ENCODE peak calls at places on chromosomes 2 and 18, in five cellular contexts. F is GM12878, X is K562, I is ovary, K is A549. E is an unnamed sample.

GRCh38 chr2:105754011-105754410 is 9.3 kb downstream of the NCK2 start:
- DNase-seq in X (no peak), K (no peak), I (no peak), F (no peak), E (no peak)

GRCh38 chr2:79619976-79620375 is 107.1 kb downstream of the CTNNA2 start:
- DNase-seq in K (no peak), I (no peak), F (no peak), X (no peak), E (no peak)

GRCh38 chr2:100237770-100238169 is 84.5 kb downstream of the LONRF2 start:
- DNase-seq in I (no peak), K (no peak), F (no peak), X (peak), E (peak)

GRCh38 chr2:20264629-20265028 is 39.7 kb upstream of the SDC1 start:
- DNase-seq in K (no peak), F (no peak), I (no peak), X (no peak), E (no peak)

GRCh38 chr2:174510583-174511189 is 23.9 kb upstream of the GPR155 start:
- DNase-seq in K (peak), F (no peak), X (no peak), I (no peak), E (peak)

GRCh38 chr2:69645926-69646325 is 2.4 kb upstream of the AAK1 start:
- DNase-seq in F (no peak), K (no peak), X (no peak), I (no peak), E (no peak)

GRCh38 chr18:37438417-37439180 is 127.0 kb downstream of the CELF4 start:
- DNase-seq in F (no peak), X (no peak), I (no peak), K (no peak), E (no peak)

GRCh38 chr2:54665436-54665856 is 58.0 kb upstream of the EML6 start:
- DNase-seq in X (peak), K (peak), F (no peak), I (peak), E (peak)

GRCh38 chr2:73243884-73244570 is 9.9 kb downstream of the CCT7 start:
- DNase-seq in I (no peak), X (no peak), F (no peak), K (no peak), E (peak)

GRCh38 chr2:43086451-43087221 is 139.8 kb downstream of the ZFP36L2 start:
- DNase-seq in K (peak), X (no peak), I (peak), F (no peak), E (no peak)

GRCh38 chr2:12424219-12424618 is 292.5 kb upstream of the TRIB2 start:
- DNase-seq in I (peak), X (no peak), K (no peak), F (no peak), E (no peak)

GRCh38 chr2:36451512-36451911 is 95.9 kb downstream of the CRIM1 start:
- DNase-seq in I (no peak), X (peak), K (no peak), F (no peak), E (peak)

GRCh38 chr2:218777276-218777990 is 4.5 kb upstream of the CYP27A1 start:
- DNase-seq in F (no peak), X (no peak), I (no peak), K (no peak), E (no peak)

GRCh38 chr2:176902454-176902853 is 310.1 kb upstream of the HNRNPA3 start:
- DNase-seq in I (no peak), F (no peak), X (no peak), K (no peak), E (no peak)

GRCh38 chr18:35964319-35964718 is 8.2 kb upstream of the RMP24 start:
- DNase-seq in F (no peak), I (no peak), K (no peak), X (no peak), E (no peak)

GRCh38 chr2:10661846-10662245 is 27.9 kb downstream of the NOL10 start:
- DNase-seq in K (no peak), F (no peak), X (no peak), I (no peak), E (no peak)

GRCh38 chr2:71898375-71898774 is 249.3 kb downstream of the CYP26B1 start:
- DNase-seq in K (no peak), X (no peak), I (no peak), F (no peak), E (no peak)

GRCh38 chr2:5035134-5035533 is 657.0 kb upstream of the SOX11 start:
- DNase-seq in F (no peak), K (no peak), I (no peak), X (no peak), E (no peak)

GRCh38 chr2:28168376-28168775 is 224.3 kb upstream of the FOSL2 start:
- DNase-seq in I (no peak), X (no peak), K (no peak), F (no peak), E (no peak)

GRCh38 chr2:172736419-172737174 is 952 bp downstream of the RAPGEF4 start:
- DNase-seq in X (no peak), F (no peak), I (no peak), K (no peak), E (no peak)

GRCh38 chr2:42031783-42032620 is 15.8 kb upstream of the PKDCC start:
- DNase-seq in I (no peak), F (no peak), X (no peak), K (no peak), E (no peak)

GRCh38 chr2:219249203-219249980 is 3.7 kb upstream of the TUBA4B start:
- DNase-seq in K (peak), F (peak), X (no peak), I (peak), E (peak)

GRCh38 chr2:129396980-129397599 is 582.4 kb upstream of the RAB6C start:
- DNase-seq in X (peak), F (peak), I (no peak), K (peak), E (peak)

GRCh38 chr2:888211-888801 is 62.3 kb upstream of the SNTG2 start:
- DNase-seq in I (no peak), K (no peak), X (no peak), F (no peak), E (no peak)

GRCh38 chr2:82837588-82838304 is 1621.3 kb downstream of the SUCLG1 start:
- DNase-seq in X (no peak), K (peak), I (no peak), F (no peak), E (peak)

GRCh38 chr18:51278045-51278649 is 80.7 kb upstream of the MEX3C start:
- DNase-seq in X (peak), F (no peak), I (no peak), K (peak), E (peak)

GRCh38 chr2:175805442-175806114 is 196.5 kb downstream of the LNPK start:
- DNase-seq in F (no peak), I (no peak), K (no peak), X (no peak), E (no peak)

GRCh38 chr2:206392118-206392517 is 51.2 kb upstream of the ADAM23 start:
- DNase-seq in F (no peak), X (peak), K (peak), I (no peak), E (peak)

GRCh38 chr18:12659904-12660605 is 2.1 kb upstream of the SPIRE1 start:
- DNase-seq in F (no peak), K (peak), I (peak), X (peak), E (peak)

GRCh38 chr2:86476918-86477317 is 35.7 kb downstream of the KDM3A start:
- DNase-seq in K (no peak), I (no peak), X (no peak), F (no peak), E (peak)

GRCh38 chr18:12086249-12086648 is 7.4 kb upstream of the ANKRD62 start:
- DNase-seq in X (no peak), I (no peak), F (no peak), K (no peak), E (no peak)

GRCh38 chr2:15688924-15689568 is 97.4 kb downstream of the DDX1 start:
- DNase-seq in F (no peak), K (no peak), I (no peak), X (no peak), E (no peak)

GRCh38 chr18:62037989-62038778 is 145.4 kb upstream of the RNF152 start:
- DNase-seq in X (no peak), F (no peak), K (no peak), I (no peak), E (no peak)

GRCh38 chr18:61892683-61893303 is at the start of gene RNF152:
- DNase-seq in F (no peak), X (no peak), I (peak), K (no peak), E (no peak)

GRCh38 chr18:63285332-63285731 is 34.2 kb downstream of the BCL2 start:
- DNase-seq in K (no peak), I (no peak), F (peak), X (no peak), E (no peak)
- TF ChIP-seq POLR2A in K (no peak), I (no peak), F (peak), X (no peak), E (no peak)

DNA sequence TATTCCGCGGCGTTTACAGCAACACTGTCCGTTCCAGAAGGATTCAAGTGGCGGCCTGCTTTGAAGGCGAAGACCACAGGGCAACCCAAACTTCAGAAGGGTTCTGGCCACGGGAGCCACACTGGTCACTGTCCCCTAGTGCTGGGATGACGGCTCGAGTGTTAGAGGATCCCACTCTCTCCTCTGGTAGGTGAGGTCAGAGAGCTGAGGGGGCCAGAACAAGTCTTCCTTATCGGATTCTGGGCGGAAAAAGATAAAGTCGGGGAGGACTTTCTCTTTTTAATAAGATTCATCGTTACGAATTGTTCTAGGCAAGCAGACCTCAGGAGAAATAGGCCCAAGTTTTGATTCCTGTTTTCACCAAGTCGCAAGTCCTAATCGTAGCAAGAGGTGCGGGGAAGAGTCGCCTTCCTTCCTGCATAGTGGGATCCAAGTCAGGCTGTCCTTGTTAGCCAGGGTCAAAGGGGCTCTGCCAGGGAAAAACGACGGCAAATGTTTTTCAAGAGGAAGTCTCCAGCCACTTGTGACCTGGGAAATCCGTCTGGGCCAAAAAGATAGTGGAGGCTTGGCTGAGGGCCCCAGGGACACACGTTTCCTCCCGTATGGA is 862 bp upstream of the MYL12A start:
- DNase-seq in I (peak), X (peak), K (no peak), F (no peak), E (peak)
- TF ChIP-seq POLR2A in I (no peak), X (peak), K (no peak), F (peak), E (peak)

GRCh38 chr2:60553496-60553991 is at the start of gene BCL11A:
- DNase-seq in K (peak), X (no peak), I (no peak), F (no peak), E (peak)
- TF ChIP-seq POLR2A in K (no peak), X (no peak), I (no peak), F (no peak), E (no peak)

DNA sequence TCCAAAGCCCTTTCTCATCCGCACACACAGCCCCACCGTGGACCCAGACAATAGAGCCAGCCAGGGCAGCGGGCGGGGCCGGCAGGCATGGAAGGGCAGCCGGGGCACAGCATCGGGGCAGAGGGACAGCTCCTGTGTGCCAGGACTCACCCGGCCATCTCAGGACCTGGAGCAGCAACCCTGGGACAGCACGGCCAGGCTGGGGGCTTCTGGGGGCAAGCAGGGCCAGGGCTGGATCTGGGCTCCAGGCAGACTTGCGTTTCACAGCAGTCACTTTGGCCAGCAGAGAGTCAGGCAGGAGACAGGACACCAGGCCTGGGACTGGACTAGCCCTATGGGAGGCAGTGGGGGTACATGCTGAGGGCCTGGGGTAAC is 15.5 kb downstream of the ANO7 start:
- DNase-seq in K (no peak), I (no peak), F (no peak), X (no peak), E (no peak)
- TF ChIP-seq POLR2A in K (no peak), I (no peak), F (no peak), X (no peak), E (no peak)

GRCh38 chr2:38748857-38749804 is 2.0 kb downstream of the SRSF7 start:
- DNase-seq in F (no peak), I (no peak), K (no peak), X (no peak), E (peak)
- TF ChIP-seq POLR2A in F (peak), I (no peak), K (no peak), X (no peak), E (no peak)

GRCh38 chr2:85409719-85410583 is at the start of gene CAPG:
- DNase-seq in I (no peak), F (no peak), K (peak), X (peak), E (peak)
- TF ChIP-seq POLR2A in I (no peak), F (no peak), K (peak), X (no peak), E (peak)

DNA sequence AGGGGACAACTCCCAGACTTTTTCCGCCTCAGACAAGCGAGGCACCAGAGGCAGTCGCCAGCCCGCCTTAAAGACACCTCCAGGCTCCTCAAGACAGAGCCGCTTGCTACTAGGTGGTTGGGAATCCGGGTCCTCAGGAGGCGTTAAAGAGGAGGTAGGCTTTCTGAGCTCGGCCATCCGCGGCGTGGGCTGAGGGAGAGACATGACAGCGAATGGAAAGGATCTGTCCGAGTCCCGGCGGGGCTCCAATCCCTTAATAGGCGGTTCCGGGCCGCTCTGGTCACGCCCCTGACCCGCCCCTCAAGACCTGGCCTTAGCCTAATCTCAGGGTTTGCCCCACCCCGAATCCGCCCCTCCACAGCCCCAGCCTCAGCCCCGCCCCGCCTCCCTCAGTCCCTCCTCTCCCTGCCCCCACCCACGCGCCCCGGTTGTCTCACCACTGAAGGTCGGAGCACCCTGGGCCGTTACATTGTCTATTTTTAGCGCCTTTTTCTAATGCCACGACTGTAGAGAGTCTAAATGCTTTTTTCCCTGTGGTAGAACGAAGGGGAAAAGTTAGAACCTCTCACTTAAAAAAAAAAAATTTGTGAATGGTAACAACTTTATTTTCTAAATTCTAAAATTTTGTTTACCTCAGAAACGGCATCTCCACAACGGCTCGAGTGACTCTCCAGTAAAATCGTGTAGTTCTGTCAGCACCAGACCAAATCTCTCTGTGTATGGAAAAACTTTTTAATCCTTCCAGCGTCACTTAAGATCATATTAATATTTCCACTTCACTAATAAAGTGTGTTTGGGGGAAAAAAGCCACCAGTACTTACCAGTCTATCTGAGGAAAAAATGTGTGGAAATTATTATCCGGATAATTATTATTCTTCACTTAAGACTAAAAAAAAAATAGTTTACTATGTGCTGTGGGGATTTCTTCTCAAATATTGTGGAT is at the start of gene RAD51AP2:
- DNase-seq in F (peak), K (peak), X (peak), I (peak), E (peak)
- TF ChIP-seq POLR2A in F (peak), K (no peak), X (peak), I (no peak), E (no peak)

DNA sequence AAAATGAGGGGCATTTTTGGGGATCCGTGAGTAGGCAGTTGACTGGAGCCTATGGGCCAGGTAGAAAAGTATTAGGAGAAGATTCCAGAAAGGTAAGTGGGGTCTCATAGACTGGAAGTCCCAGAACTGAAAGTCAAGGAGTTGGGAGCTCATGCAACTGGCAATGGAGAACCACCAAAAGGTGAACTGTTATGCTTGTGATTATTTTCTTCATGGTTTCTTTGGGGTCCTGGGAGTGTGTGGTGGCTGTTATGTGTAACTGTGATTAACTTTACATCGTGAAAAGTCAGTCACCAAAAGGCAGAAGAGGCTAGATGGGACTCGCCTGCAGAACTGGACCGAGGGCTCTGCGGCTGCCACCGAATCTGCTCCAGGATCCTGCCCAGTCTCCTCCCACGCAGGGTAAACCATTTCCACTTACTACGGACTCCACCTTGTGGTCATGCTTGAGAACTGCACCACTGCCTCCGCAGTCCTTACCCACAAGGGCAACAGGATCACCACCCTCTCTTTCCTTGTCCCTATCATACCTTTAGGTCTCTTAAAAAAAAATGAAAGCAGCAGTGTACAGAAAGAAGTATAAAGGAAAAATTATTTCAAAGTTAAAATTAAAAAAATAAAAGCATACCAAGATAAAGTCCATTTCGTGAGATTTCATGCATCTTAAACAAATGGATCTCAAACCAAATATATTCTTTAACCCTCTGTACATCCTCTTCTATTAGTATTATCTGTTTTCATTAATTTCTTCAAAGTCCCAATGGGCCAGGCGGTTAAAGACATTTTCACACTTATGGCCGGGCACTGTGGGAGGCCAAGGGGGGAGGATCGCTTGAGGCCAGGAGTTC is 15.6 kb upstream of the CEP68 start:
- DNase-seq in K (peak), F (no peak), I (peak), X (peak), E (peak)
- TF ChIP-seq POLR2A in K (no peak), F (no peak), I (peak), X (no peak), E (no peak)

GRCh38 chr2:121211689-121212151 is 73.3 kb downstream of the TFCP2L1 start:
- DNase-seq in X (no peak), K (no peak), F (no peak), I (no peak), E (no peak)

GRCh38 chr2:121211251-121211650 is 73.8 kb downstream of the TFCP2L1 start:
- DNase-seq in F (no peak), K (no peak), I (no peak), X (no peak), E (peak)

GRCh38 chr2:121212661-121213325 is 72.2 kb downstream of the TFCP2L1 start:
- DNase-seq in F (no peak), K (no peak), I (no peak), X (no peak), E (no peak)

GRCh38 chr2:121214296-121214695 is 70.7 kb downstream of the TFCP2L1 start:
- DNase-seq in X (no peak), F (no peak), I (no peak), K (no peak), E (no peak)

DNA sequence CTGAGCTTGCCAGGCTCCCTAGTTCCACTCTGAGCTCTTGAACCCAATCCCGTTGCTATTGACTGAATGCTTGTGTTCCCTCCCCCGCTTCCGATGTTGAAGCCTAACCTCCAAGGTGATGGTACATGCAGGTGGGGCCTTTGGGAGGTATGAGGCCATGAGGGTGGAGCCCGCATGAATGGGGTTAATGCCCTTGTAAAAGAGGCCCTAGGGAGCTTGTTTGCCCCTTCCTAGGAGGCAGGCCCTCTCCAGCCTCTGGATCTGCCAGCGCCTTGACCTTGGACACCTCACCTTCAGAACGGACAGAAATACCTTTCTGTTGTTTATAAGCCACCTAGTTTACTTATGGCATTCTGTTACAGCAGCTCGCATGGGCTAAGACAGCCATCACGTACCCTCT is 71.6 kb downstream of the TFCP2L1 start:
- DNase-seq in I (no peak), F (no peak), X (no peak), K (no peak), E (no peak)
- TF ChIP-seq POLR2A in I (no peak), F (no peak), X (no peak), K (no peak), E (no peak)

GRCh38 chr18:77067315-77068061 is 65.1 kb downstream of the MBP start:
- DNase-seq in X (no peak), F (peak), I (peak), K (peak), E (peak)
- TF ChIP-seq POLR2A in X (no peak), F (no peak), I (no peak), K (no peak), E (peak)

E was measured in erythroblast.